ENCODE peak calls at places on chromosomes 6 and 20, in ten cellular contexts. X is naive thymus-derived CD4-positive, alpha-beta T cell; J is neural progenitor cell; H is tibial nerve; W is heart right ventricle; D is iPS DF 6.9; M is hepatocyte; G is Panc1; I is tibial artery; A is colonic mucosa. U is an unnamed sample. For H3K4me1, the result is how much of the 10 kb centered on the place peaks cover.

GRCh38 chr20:2093200-2093781 is 8.3 kb upstream of the STK35 start:
- DNase-seq in X (no peak), J (peak), H (no peak), W (no peak), D (no peak), M (peak), G (no peak), I (no peak), A (no peak), U (no peak)

GRCh38 chr6:111604259-111605099 is 1.2 kb downstream of the TRAF3IP2 start:
- DNase-seq in X (no peak), J (peak), H (peak), W (peak), D (no peak), M (peak), G (no peak), I (peak), A (peak), U (no peak)

GRCh38 chr20:57013741-57014140 is 252.7 kb downstream of the BMP7 start:
- DNase-seq in X (no peak), J (peak), H (no peak), W (no peak), D (no peak), M (peak), G (no peak), I (no peak), A (no peak), U (no peak)

GRCh38 chr6:99416892-99417767 is 8.0 kb downstream of the PNISR start:
- DNase-seq in X (no peak), J (no peak), H (no peak), W (no peak), D (no peak), M (no peak), G (no peak), I (no peak), A (no peak), U (no peak)

GRCh38 chr6:105193647-105194046 is 13.8 kb upstream of the POPDC3 start:
- DNase-seq in X (no peak), J (no peak), H (no peak), W (no peak), D (no peak), M (no peak), G (no peak), I (no peak), A (no peak), U (no peak)

GRCh38 chr20:5000263-5001173 is 792 bp downstream of the SLC23A2 start:
- DNase-seq in X (peak), J (peak), H (peak), W (peak), D (no peak), M (peak), G (no peak), I (peak), A (peak), U (no peak)

GRCh38 chr6:84892666-84893065 is 128.3 kb upstream of the TBX18 start:
- DNase-seq in X (no peak), J (no peak), H (no peak), W (no peak), D (no peak), M (no peak), G (no peak), I (no peak), A (no peak), U (no peak)

GRCh38 chr6:83514877-83515466 is 2.6 kb downstream of the PRSS35 start:
- DNase-seq in X (no peak), J (peak), H (peak), W (peak), D (no peak), M (peak), G (peak), I (no peak), A (peak), U (peak)

GRCh38 chr6:18468162-18468843 is 81.2 kb downstream of the RNF144B start:
- DNase-seq in X (no peak), J (no peak), H (no peak), W (no peak), D (no peak), M (no peak), G (no peak), I (no peak), A (no peak), U (no peak)

GRCh38 chr6:136511921-136512320 is 38.3 kb downstream of the MAP7 start:
- DNase-seq in X (no peak), J (no peak), H (peak), W (peak), D (no peak), M (no peak), G (no peak), I (peak), A (no peak), U (no peak)

GRCh38 chr6:122868137-122868536 is 79.1 kb downstream of the SMPDL3A start:
- DNase-seq in X (no peak), J (no peak), H (no peak), W (no peak), D (no peak), M (no peak), G (no peak), I (no peak), A (no peak), U (no peak)

GRCh38 chr6:48426636-48427035 is 315.6 kb upstream of the PTCHD4 start:
- DNase-seq in X (no peak), J (no peak), H (no peak), W (no peak), D (no peak), M (no peak), G (no peak), I (no peak), A (no peak), U (no peak)

GRCh38 chr6:3911130-3911529 is 62.0 kb downstream of the FAM50B start:
- DNase-seq in X (no peak), J (no peak), H (no peak), W (no peak), D (no peak), M (no peak), G (no peak), I (no peak), A (no peak), U (no peak)

GRCh38 chr6:131136021-131136847 is 967 bp downstream of the AKAP7 start:
- DNase-seq in X (no peak), J (no peak), H (peak), W (peak), D (no peak), M (peak), G (peak), I (no peak), A (peak), U (no peak)

GRCh38 chr6:130296854-130297253 is 69.0 kb upstream of the TMEM200A start:
- DNase-seq in X (no peak), J (no peak), H (no peak), W (no peak), D (no peak), M (no peak), G (no peak), I (no peak), A (no peak), U (peak)

GRCh38 chr20:48378976-48379670 is 448.7 kb downstream of the PREX1 start:
- DNase-seq in X (no peak), J (no peak), H (no peak), W (no peak), D (no peak), M (no peak), G (no peak), I (no peak), A (no peak), U (no peak)

DNA sequence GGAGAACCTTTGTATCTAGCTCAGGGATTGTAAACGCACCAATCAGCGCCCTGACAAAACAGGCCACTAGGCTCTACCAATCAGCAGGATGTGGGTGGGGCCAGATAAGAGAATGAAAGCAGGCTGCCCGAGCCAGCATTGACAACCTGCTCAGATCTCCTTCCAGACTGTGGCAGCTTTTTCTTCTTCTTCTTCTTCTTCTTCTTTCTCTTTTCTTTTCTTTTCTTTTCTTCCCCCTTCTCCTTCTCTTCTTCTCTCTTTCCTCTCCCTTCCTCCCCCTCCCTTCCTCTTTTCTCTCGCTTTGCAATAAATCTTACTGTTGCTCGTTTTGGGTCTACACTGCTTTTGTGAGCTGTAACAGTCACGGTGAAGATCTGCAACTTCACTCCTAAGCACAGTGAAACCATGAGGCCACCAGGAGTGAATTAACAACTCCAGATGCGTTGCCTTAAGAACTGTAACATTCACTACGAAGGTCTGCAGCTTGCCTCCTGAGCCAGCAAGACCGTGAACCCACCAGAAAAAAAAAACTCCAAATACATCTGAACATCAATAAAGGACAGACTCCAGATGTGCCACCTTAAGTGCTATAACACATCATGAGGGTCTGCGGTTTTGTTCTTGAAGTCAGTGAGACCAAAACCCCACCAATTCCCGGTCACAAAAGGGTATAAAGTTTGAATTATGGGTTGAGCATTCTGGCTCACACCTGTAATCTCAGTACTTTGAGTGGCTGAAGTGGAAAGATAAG is 19.6 kb upstream of the SERPINB1 start:
- DNase-seq in X (no peak), J (no peak), H (no peak), W (no peak), D (no peak), M (no peak), G (no peak), I (no peak), A (no peak), U (no peak)
- H3K4me1 ChIP-seq in X (half or more), J (under half), H (under half), W (under half), D (under half), M (under half), G (under half), I (under half), A (under half), U (half or more)

GRCh38 chr6:140609956-140610355 is 1235.5 kb upstream of the CITED2 start:
- DNase-seq in X (no peak), J (no peak), H (no peak), W (no peak), D (no peak), M (no peak), G (no peak), I (no peak), A (no peak), U (no peak)

GRCh38 chr6:140609321-140609720 is 1234.9 kb upstream of the CITED2 start:
- DNase-seq in X (no peak), J (no peak), H (no peak), W (no peak), D (no peak), M (no peak), G (no peak), I (no peak), A (no peak), U (no peak)
- H3K4me1 ChIP-seq in X (under half), J (under half), H (under half), W (under half), D (under half), M (under half), G (under half), I (under half), A (under half), U (under half)

GRCh38 chr6:150905769-150906168 is 40.3 kb downstream of the MTHFD1L start:
- DNase-seq in X (no peak), J (peak), H (no peak), W (no peak), D (no peak), M (no peak), G (no peak), I (no peak), A (no peak), U (no peak)
- H3K4me1 ChIP-seq in X (under half), J (under half), H (under half), W (under half), D (under half), M (under half), G (under half), I (under half), A (under half), U (under half)

DNA sequence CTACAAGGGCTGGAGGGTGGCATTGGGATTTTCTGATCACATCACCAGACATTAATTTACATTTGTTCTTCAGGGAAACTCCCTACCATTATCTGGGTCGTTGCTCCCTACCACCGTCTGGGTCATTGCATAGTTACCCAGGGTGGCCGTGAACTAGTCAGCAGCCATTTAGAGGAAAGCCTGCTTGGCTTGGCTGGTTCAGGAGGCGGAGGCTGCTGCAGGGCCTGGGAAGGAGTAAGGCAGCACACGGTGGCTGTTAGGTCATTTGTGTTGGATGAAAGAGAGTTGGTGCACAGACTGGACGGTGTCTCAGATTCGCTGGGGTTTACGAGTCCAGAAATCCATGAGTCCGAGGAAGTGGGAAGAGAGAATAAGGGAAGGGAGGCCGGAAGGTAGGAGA is 17.8 kb downstream of the ARID1B start:
- DNase-seq in X (no peak), J (no peak), H (no peak), W (no peak), D (no peak), M (no peak), G (no peak), I (no peak), A (no peak), U (no peak)
- H3K4me1 ChIP-seq in X (under half), J (under half), H (half or more), W (under half), D (under half), M (under half), G (under half), I (half or more), A (under half), U (half or more)

GRCh38 chr6:11217360-11218076 is 14.9 kb downstream of the NEDD9 start:
- DNase-seq in X (no peak), J (no peak), H (no peak), W (no peak), D (no peak), M (peak), G (no peak), I (no peak), A (peak), U (no peak)
- H3K4me1 ChIP-seq in X (under half), J (under half), H (half or more), W (under half), D (under half), M (under half), G (under half), I (half or more), A (under half), U (under half)

GRCh38 chr6:128509709-128510108 is 10.7 kb downstream of the PTPRK start:
- DNase-seq in X (no peak), J (no peak), H (no peak), W (no peak), D (no peak), M (no peak), G (no peak), I (no peak), A (no peak), U (no peak)
- H3K4me1 ChIP-seq in X (under half), J (under half), H (under half), W (under half), D (under half), M (under half), G (half or more), I (under half), A (under half), U (under half)

DNA sequence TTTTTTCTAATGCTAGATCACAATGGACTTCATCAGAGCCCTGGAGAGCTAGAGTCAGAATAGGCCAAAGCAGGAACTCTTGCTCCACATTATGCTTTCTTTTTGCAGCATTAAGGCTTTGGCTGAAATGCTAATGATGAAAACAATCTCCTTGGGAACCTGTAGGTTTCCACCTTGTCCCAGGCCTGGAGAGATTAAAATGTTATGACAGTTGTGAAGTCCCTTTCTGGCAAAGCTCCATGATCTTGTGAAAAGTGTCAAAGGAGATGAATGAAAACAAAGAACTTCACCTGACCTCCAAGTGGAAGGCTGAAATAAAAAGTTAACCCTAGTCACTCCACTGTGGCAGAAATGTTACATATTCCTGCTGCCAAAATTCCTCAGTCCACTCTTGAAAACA is 64.0 kb upstream of the LRRC1 start:
- DNase-seq in X (no peak), J (no peak), H (no peak), W (no peak), D (no peak), M (no peak), G (no peak), I (no peak), A (no peak), U (no peak)
- H3K4me1 ChIP-seq in X (under half), J (under half), H (under half), W (under half), D (under half), M (under half), G (half or more), I (under half), A (under half), U (under half)

GRCh38 chr20:19977373-19977770 is 39.8 kb upstream of the NAA20 start:
- DNase-seq in X (no peak), J (no peak), H (no peak), W (no peak), D (no peak), M (no peak), G (no peak), I (no peak), A (no peak), U (no peak)

GRCh38 chr20:19976595-19977372 is 40.4 kb upstream of the NAA20 start:
- DNase-seq in X (no peak), J (peak), H (peak), W (peak), D (no peak), M (peak), G (no peak), I (peak), A (no peak), U (no peak)

GRCh38 chr20:19975436-19975799 is 41.7 kb upstream of the NAA20 start:
- DNase-seq in X (no peak), J (no peak), H (no peak), W (peak), D (no peak), M (no peak), G (no peak), I (no peak), A (no peak), U (no peak)

GRCh38 chr20:19974621-19975435 is 42.3 kb upstream of the NAA20 start:
- DNase-seq in X (peak), J (no peak), H (peak), W (peak), D (no peak), M (peak), G (no peak), I (peak), A (peak), U (no peak)

GRCh38 chr20:19975901-19976300 is 41.3 kb upstream of the NAA20 start:
- DNase-seq in X (no peak), J (no peak), H (no peak), W (no peak), D (no peak), M (no peak), G (no peak), I (no peak), A (no peak), U (no peak)
- H3K4me1 ChIP-seq in X (under half), J (under half), H (half or more), W (under half), D (under half), M (under half), G (under half), I (half or more), A (under half), U (under half)

DNA sequence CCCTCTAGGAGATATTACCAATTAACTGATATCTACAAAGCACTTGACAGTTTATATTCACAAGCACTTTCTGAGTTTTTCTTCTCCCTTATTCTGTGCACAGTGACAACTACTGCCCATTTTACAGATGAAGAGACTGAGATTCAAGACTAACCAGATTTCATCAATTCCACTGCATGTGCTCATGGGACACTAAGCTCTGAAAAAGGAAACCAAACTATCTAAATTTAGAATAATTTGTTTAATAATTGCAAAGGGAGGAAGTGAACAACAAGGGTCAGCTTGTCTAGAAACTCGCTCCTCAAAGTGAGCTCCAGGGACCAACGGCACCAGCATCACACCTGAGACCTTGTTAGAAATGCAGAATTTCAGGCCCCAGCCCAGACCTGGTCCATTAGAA is 50.8 kb upstream of the MYLIP start:
- DNase-seq in X (no peak), J (no peak), H (no peak), W (no peak), D (no peak), M (no peak), G (no peak), I (no peak), A (no peak), U (no peak)
- H3K4me1 ChIP-seq in X (under half), J (under half), H (under half), W (under half), D (under half), M (under half), G (under half), I (under half), A (under half), U (under half)

U was measured in CD4-positive, CD25-positive, alpha-beta regulatory T cell.